ENCODE peak calls at places on chromosomes 4 and X, in eight cellular contexts. X is A549, I is GM12878, G is HepG2, F is transverse colon, M is tibial nerve, H is suprapubic skin, W is esophagus muscularis mucosa. V is an unnamed sample. For H3K4me1, the result is how much of the 10 kb centered on the place peaks cover.

GRCh38 chrX:39814391-39814790 is 283.4 kb downstream of the BCOR start:
- DNase-seq in X (peak), I (no peak), G (no peak), F (peak), M (peak), H (no peak), W (no peak), V (no peak)

GRCh38 chr4:32560306-32560705 is 1840.1 kb downstream of the PCDH7 start:
- DNase-seq in X (no peak), I (no peak), G (no peak), F (no peak), M (no peak), H (no peak), W (no peak), V (no peak)

GRCh38 chr4:156948133-156948532 is 23.5 kb downstream of the PDGFC start:
- DNase-seq in X (no peak), I (no peak), G (no peak), F (no peak), M (no peak), H (no peak), W (no peak), V (no peak)

GRCh38 chr4:164109517-164109916 is 615.0 kb downstream of the TMA16 start:
- DNase-seq in X (no peak), I (no peak), G (no peak), F (no peak), M (no peak), H (no peak), W (no peak), V (no peak)

GRCh38 chrX:3962511-3963350 is 249.3 kb upstream of the PRKX start:
- DNase-seq in X (peak), I (no peak), G (peak), F (no peak), M (peak), H (no peak), W (no peak), V (no peak)

GRCh38 chr4:173752610-173753009 is 222.6 kb upstream of the HAND2 start:
- DNase-seq in X (peak), I (no peak), G (peak), F (peak), M (no peak), H (no peak), W (no peak), V (no peak)

GRCh38 chr4:113444386-113444785 is 317.2 kb downstream of the CAMK2D start:
- DNase-seq in X (no peak), I (no peak), G (no peak), F (no peak), M (no peak), H (no peak), W (no peak), V (no peak)

GRCh38 chr4:148330161-148330560 is 112.1 kb downstream of the NR3C2 start:
- DNase-seq in X (no peak), I (no peak), G (no peak), F (no peak), M (peak), H (no peak), W (no peak), V (no peak)

GRCh38 chr4:128009428-128009827 is 44.2 kb downstream of the ABHD18 start:
- DNase-seq in X (no peak), I (no peak), G (no peak), F (no peak), M (no peak), H (no peak), W (no peak), V (no peak)

GRCh38 chr4:162499478-162499877 is 335.7 kb upstream of the FSTL5 start:
- DNase-seq in X (no peak), I (no peak), G (no peak), F (no peak), M (no peak), H (no peak), W (no peak), V (no peak)

GRCh38 chr4:52936729-52937128 is 74.6 kb downstream of the RASL11B start:
- DNase-seq in X (no peak), I (no peak), G (no peak), F (no peak), M (no peak), H (no peak), W (no peak), V (no peak)

GRCh38 chr4:16579866-16580265 is 318.6 kb downstream of the LDB2 start:
- DNase-seq in X (no peak), I (no peak), G (no peak), F (no peak), M (no peak), H (no peak), W (no peak), V (no peak)

GRCh38 chr4:2588259-2588658 is 51.8 kb downstream of the FAM193A start:
- DNase-seq in X (no peak), I (no peak), G (no peak), F (no peak), M (no peak), H (no peak), W (no peak), V (no peak)

GRCh38 chr4:128635939-128636551 is 173.5 kb upstream of the JADE1 start:
- DNase-seq in X (no peak), I (no peak), G (no peak), F (no peak), M (no peak), H (no peak), W (no peak), V (no peak)

GRCh38 chr4:124334119-124334518 is 378.4 kb downstream of the ANKRD50 start:
- DNase-seq in X (peak), I (no peak), G (peak), F (no peak), M (peak), H (no peak), W (no peak), V (no peak)

GRCh38 chrX:130715299-130715698 is 187.7 kb downstream of the ENOX2 start:
- DNase-seq in X (no peak), I (no peak), G (no peak), F (no peak), M (no peak), H (no peak), W (no peak), V (no peak)

GRCh38 chr4:36414248-36414647 is 132.8 kb downstream of the DTHD1 start:
- DNase-seq in X (peak), I (no peak), G (no peak), F (no peak), M (no peak), H (no peak), W (no peak), V (no peak)

GRCh38 chrX:20026278-20026677 is 35.4 kb upstream of the BCLAF3 start:
- DNase-seq in X (peak), I (no peak), G (peak), F (no peak), M (no peak), H (no peak), W (no peak), V (no peak)

GRCh38 chr4:89586864-89587263 is 250.1 kb downstream of the SNCA start:
- DNase-seq in X (peak), I (no peak), G (no peak), F (no peak), M (no peak), H (no peak), W (no peak), V (no peak)

GRCh38 chrX:11130142-11130541 is 19.0 kb downstream of the HCCS start:
- DNase-seq in X (no peak), I (no peak), G (no peak), F (no peak), M (no peak), H (no peak), W (no peak), V (no peak)

GRCh38 chr4:157886650-157887049 is 286.2 kb downstream of the GASK1B start:
- DNase-seq in X (no peak), I (no peak), G (no peak), F (no peak), M (no peak), H (no peak), W (no peak), V (no peak)

GRCh38 chrX:54825716-54826428 is 18.3 kb downstream of the MAGED2 start:
- DNase-seq in X (peak), I (no peak), G (no peak), F (no peak), M (no peak), H (no peak), W (peak), V (no peak)

GRCh38 chr4:88610771-88611170 is 18.5 kb downstream of the HERC3 start:
- DNase-seq in X (no peak), I (no peak), G (no peak), F (no peak), M (no peak), H (no peak), W (no peak), V (peak)

GRCh38 chr4:46931981-46932380 is 22.9 kb upstream of the COX7B2 start:
- DNase-seq in X (peak), I (peak), G (peak), F (peak), M (peak), H (no peak), W (no peak), V (no peak)

GRCh38 chr4:150235317-150235716 is 157.1 kb downstream of the DCLK2 start:
- DNase-seq in X (no peak), I (no peak), G (no peak), F (no peak), M (no peak), H (no peak), W (no peak), V (no peak)

GRCh38 chr4:99679204-99679603 is 21.6 kb upstream of the C4orf54 start:
- DNase-seq in X (no peak), I (no peak), G (no peak), F (no peak), M (no peak), H (no peak), W (no peak), V (no peak)

GRCh38 chr4:111698361-111698760 is 446.9 kb upstream of the FAM241A start:
- DNase-seq in X (no peak), I (no peak), G (no peak), F (no peak), M (no peak), H (no peak), W (no peak), V (no peak)

GRCh38 chr4:55184600-55185523 is 59.5 kb upstream of the KDR start:
- DNase-seq in X (peak), I (no peak), G (peak), F (peak), M (peak), H (no peak), W (no peak), V (no peak)

GRCh38 chr4:68152411-68152810 is 22.7 kb upstream of the TMPRSS11F start:
- DNase-seq in X (peak), I (no peak), G (no peak), F (no peak), M (no peak), H (no peak), W (no peak), V (no peak)

GRCh38 chrX:78075787-78076389 is 28.2 kb upstream of the PGK1 start:
- DNase-seq in X (no peak), I (no peak), G (no peak), F (no peak), M (no peak), H (no peak), W (no peak), V (no peak)

GRCh38 chrX:118634336-118634735 is 93.1 kb upstream of the IL13RA1 start:
- DNase-seq in X (no peak), I (no peak), G (no peak), F (no peak), M (no peak), H (no peak), W (no peak), V (no peak)

GRCh38 chrX:108415891-108416290 is 22.3 kb downstream of the COL4A6 start:
- DNase-seq in X (no peak), I (no peak), G (no peak), F (no peak), M (no peak), H (no peak), W (no peak), V (no peak)

GRCh38 chr4:102165584-102165983 is 179.7 kb downstream of the SLC39A8 start:
- DNase-seq in X (no peak), I (no peak), G (no peak), F (no peak), M (no peak), H (no peak), W (no peak), V (no peak)

DNA sequence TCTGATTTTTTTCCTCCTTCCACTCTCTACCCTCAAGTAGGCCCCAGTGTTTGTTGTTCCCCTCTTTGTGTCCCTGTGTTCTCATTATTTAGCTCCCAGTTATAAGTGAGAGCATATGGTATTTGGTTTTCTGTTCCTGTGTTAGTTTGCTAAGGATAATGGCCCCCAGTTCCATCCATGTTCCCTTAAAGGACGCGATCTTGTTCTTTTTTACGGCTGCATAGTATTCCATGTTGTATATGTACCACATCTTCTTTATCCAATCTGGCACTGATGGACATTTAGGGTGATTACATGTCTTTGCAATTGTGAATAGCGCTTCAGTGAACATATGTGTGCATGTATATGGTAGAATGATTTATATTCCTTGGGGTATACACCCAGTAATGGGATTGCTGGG is 54.5 kb upstream of the BTC start:
- DNase-seq in X (no peak), I (no peak), G (no peak), F (no peak), M (no peak), H (no peak), W (no peak), V (no peak)
- TF ChIP-seq POLR2A in X (no peak), I (no peak), G (no peak), F (no peak), M (no peak), H (no peak), W (no peak), V (no peak)

GRCh38 chr4:100872811-100873210 is 355.0 kb upstream of the EMCN start:
- DNase-seq in X (no peak), I (no peak), G (no peak), F (no peak), M (no peak), H (no peak), W (no peak), V (no peak)
- TF ChIP-seq EP300 in X (no peak), I (no peak), G (no peak), F (no peak), M (no peak), H (no peak), W (no peak), V (no peak)

GRCh38 chr4:85865256-85865655 is 390.3 kb downstream of the ARHGAP24 start:
- DNase-seq in X (no peak), I (no peak), G (no peak), F (no peak), M (no peak), H (no peak), W (no peak), V (no peak)
- H3K4me1 ChIP-seq in X (under half), I (under half), G (under half), F (under half), M (under half), H (under half), W (under half), V (under half)

GRCh38 chrX:153971124-153971631 is 440 bp downstream of the HCFC1 start:
- DNase-seq in X (peak), I (peak), G (peak), F (peak), M (peak), H (peak), W (peak), V (peak)
- TF ChIP-seq POLR2A in X (no peak), I (peak), G (no peak), F (peak), M (peak), H (peak), W (peak), V (peak)

DNA sequence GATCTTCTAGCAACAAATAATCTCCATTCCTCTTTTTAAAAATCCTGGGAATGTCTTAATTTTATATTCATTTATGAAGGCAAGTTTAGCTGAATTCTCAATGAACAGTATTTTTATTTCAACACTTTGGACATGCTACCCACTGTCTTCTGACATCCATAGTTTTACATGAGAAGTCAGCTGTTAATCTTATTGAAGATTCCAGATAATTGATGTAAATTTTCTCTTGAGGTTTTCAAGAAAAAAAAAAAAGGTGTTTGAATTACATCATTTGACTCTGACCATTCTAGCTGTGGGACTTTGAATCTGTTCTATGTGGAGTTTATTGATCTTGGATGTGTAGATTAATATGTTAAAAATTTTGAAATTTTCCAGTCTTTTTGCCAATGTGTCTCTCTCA is 28.0 kb downstream of the PDHA2 start:
- DNase-seq in X (peak), I (no peak), G (no peak), F (no peak), M (no peak), H (no peak), W (no peak), V (no peak)
- TF ChIP-seq EP300 in X (no peak), I (no peak), G (no peak), F (no peak), M (no peak), H (no peak), W (no peak), V (no peak)

GRCh38 chr4:153472122-153473037 is 6.2 kb downstream of the TMEM131L start:
- DNase-seq in X (no peak), I (peak), G (no peak), F (no peak), M (no peak), H (no peak), W (no peak), V (no peak)
- H3K4me1 ChIP-seq in X (under half), I (under half), G (under half), F (under half), M (under half), H (under half), W (under half), V (under half)